ENCODE peak calls at places on chromosome 16, in four cellular contexts. U is CD8-positive, alpha-beta T cell; Z is RWPE1; I is fibroblast of pulmonary artery. Q is an unnamed sample.

GRCh38 chr16:56226187-56226586 is 34.9 kb downstream of the GNAO1 start:
- DNase-seq in U (no peak), Z (no peak), I (no peak), Q (no peak)

GRCh38 chr16:55323637-55324490 is at the start of gene IRX6:
- DNase-seq in U (no peak), Z (no peak), I (no peak), Q (no peak)

GRCh38 chr16:8869212-8869987 is 594 bp upstream of the CARHSP1 start:
- DNase-seq in U (no peak), Z (no peak), I (no peak), Q (no peak)

GRCh38 chr16:3731126-3731935 is 14.0 kb upstream of the TRAP1 start:
- DNase-seq in U (no peak), Z (no peak), I (no peak), Q (no peak)

GRCh38 chr16:15876503-15876902 is 11.9 kb downstream of the CEP20 start:
- DNase-seq in U (no peak), Z (no peak), I (no peak), Q (no peak)

GRCh38 chr16:19909750-19910322 is 25.2 kb upstream of the GPRC5B start:
- DNase-seq in U (no peak), Z (no peak), I (no peak), Q (no peak)

GRCh38 chr16:51163366-51163765 is 12.3 kb upstream of the SALL1 start:
- DNase-seq in U (no peak), Z (no peak), I (no peak), Q (no peak)

GRCh38 chr16:16148755-16149154 is 74.5 kb downstream of the ABCC6 start:
- DNase-seq in U (no peak), Z (no peak), I (no peak), Q (no peak)

GRCh38 chr16:3444032-3444388 is 530 bp downstream of the NAA60 start:
- DNase-seq in U (peak), Z (peak), I (peak), Q (no peak)

GRCh38 chr16:62889097-62889496 is 852.9 kb upstream of the CDH8 start:
- DNase-seq in U (no peak), Z (no peak), I (no peak), Q (no peak)

GRCh38 chr16:6335072-6335471 is 997.6 kb upstream of the RBFOX1 start:
- DNase-seq in U (no peak), Z (no peak), I (peak), Q (no peak)

GRCh38 chr16:82995286-82995926 is 368.6 kb downstream of the CDH13 start:
- DNase-seq in U (no peak), Z (no peak), I (no peak), Q (no peak)

GRCh38 chr16:17414916-17415315 is 55.8 kb downstream of the XYLT1 start:
- DNase-seq in U (no peak), Z (no peak), I (no peak), Q (no peak)

GRCh38 chr16:28167221-28167620 is 44.5 kb downstream of the XPO6 start:
- DNase-seq in U (no peak), Z (peak), I (no peak), Q (no peak)

GRCh38 chr16:82368041-82368440 is 198.0 kb upstream of the MPHOSPH6 start:
- DNase-seq in U (no peak), Z (peak), I (peak), Q (no peak)

DNA sequence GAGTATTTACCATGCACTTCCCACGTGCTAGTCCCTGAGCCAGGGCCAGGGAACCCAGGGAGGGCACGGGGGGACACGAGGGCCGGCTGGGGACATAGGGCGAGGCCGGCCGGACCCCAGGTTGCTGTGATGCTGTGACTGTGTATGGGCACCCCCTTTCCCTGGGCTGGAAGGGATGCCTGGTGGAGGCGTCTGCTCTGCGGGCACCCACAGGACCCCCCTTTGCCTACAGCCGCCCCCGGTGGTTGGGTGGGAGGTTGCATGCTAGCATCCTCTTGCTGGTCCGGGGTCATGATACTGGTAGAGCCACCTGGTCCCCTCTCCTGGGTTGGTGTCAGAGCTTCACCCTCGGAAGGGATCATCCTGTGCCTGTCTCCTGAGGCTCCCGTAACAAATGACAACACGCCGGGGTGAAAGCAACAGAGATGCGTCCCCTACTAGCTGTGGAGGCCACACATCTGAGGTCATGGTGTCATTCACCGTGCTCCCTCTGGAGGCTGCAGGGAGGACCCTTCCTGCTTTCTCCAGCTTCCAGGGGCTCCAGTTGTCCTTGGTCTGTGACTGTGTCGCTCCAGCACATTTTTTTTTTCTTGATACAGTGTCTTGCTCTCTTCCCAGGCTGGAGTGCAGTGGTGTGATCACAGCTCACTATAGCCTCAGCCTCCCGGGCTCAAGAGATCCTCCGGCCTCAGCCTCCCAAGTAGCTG is 3.1 kb upstream of the CIAO3 start:
- DNase-seq in U (no peak), Z (no peak), I (no peak), Q (no peak)
- TF ChIP-seq CTCF in U (no peak), Z (no peak), I (no peak), Q (no peak)

GRCh38 chr16:1974157-1975070 is 2.6 kb downstream of the TBL3 start:
- DNase-seq in U (peak), Z (no peak), I (no peak), Q (no peak)

GRCh38 chr16:1972490-1972877 is 631 bp downstream of the TBL3 start:
- DNase-seq in U (peak), Z (no peak), I (no peak), Q (no peak)

GRCh38 chr16:1968146-1968953 is 1.7 kb downstream of the RNF151 start:
- DNase-seq in U (no peak), Z (no peak), I (no peak), Q (no peak)

GRCh38 chr16:1973461-1974156 is 1.8 kb downstream of the TBL3 start:
- DNase-seq in U (peak), Z (no peak), I (no peak), Q (no peak)

GRCh38 chr16:1971678-1972489 is at the start of gene TBL3:
- DNase-seq in U (peak), Z (peak), I (peak), Q (peak)
- TF ChIP-seq CTCF in U (no peak), Z (no peak), I (no peak), Q (no peak)

DNA sequence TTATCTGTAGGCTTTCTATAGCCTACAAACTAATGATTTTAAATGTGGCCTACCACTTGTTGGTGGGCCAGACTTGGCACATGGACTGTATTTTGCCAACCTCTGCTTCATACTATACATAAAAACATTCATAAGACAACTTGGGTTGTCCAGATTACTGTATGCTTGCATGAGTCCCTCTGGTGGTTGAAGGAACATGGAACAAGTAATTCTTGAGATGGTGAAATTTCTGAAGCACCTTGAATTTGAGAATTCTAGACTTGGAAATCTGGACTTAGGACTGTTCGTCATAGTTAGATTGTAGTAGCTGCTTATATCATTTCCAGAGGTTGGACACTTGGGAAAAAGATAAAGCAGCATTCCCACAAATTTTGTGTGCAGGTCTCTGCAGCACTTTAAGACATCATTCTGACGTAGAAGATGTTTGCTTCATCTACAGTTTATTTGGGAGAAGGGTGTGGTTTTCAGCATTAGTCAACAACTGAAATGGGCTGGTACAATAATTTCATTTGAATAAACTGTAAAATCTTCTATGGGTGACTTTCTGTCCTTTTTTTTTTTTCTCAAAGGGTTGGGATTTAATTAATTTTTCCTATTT is 31.2 kb downstream of the NFATC3 start:
- DNase-seq in U (no peak), Z (peak), I (peak), Q (no peak)
- TF ChIP-seq CTCF in U (peak), Z (peak), I (peak), Q (peak)

GRCh38 chr16:595942-596735 is 6.3 kb downstream of the RAB40C start:
- DNase-seq in U (no peak), Z (no peak), I (no peak), Q (no peak)

GRCh38 chr16:603221-603620 is 13.4 kb downstream of the RAB40C start:
- DNase-seq in U (no peak), Z (no peak), I (no peak), Q (no peak)

GRCh38 chr16:598823-599739 is 9.2 kb downstream of the RAB40C start:
- DNase-seq in U (no peak), Z (no peak), I (no peak), Q (no peak)

GRCh38 chr16:596736-597060 is 6.8 kb downstream of the RAB40C start:
- DNase-seq in U (no peak), Z (no peak), I (no peak), Q (no peak)

DNA sequence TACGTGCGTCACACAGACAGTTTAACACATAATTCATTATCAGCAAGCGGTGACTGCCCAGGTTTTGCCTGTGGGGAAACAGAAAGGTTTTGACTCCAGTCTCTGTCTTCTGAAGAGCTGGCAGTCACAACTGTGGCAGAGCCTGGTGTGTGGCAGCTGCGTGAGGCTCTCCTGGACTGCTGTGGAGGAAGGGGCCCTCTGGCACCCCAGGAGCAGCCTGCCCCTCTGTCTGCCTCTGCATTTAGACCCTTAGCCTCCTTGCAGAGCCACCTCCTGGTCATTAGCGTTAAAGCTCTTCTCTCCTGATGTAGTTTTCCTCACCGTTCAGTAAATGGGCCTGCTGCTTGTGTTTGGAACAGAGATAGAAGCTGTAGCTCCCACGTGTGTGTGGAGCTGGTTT is 10.9 kb downstream of the RAB40C start:
- DNase-seq in U (no peak), Z (no peak), I (peak), Q (no peak)
- TF ChIP-seq CTCF in U (no peak), Z (peak), I (peak), Q (no peak)

Q was measured in natural killer cell.